ENCODE peak calls at places on chromosomes 1 and 21, in nine cellular contexts. K is AG10803; T is lung microvascular endothelial cell; Y is activated naive CD4-positive, alpha-beta T cell; S is CD8-positive, alpha-beta T cell; B is NCI-H2171; H is AG04449; M is NCI-H748 treated with DMSO at 0.1 percent for 48 hours; A is fibroblast of the aortic adventitia. W is an unnamed sample.

GRCh38 chr1:245085508-245086095 is 69.2 kb upstream of the KIF26B start:
- DNase-seq in B (no peak), K (peak; percentile 97), M (no peak), S (no peak), T (no peak), A (peak; percentile 93), H (peak; percentile 92), Y (no peak), W (no peak)

GRCh38 chr1:226287587-226287986 is 21.4 kb downstream of the LIN9 start:
- DNase-seq in Y (no peak), H (no peak), K (no peak), M (no peak), S (no peak), B (no peak), A (no peak), T (no peak), W (no peak)

GRCh38 chr1:183308719-183309118 is 109.5 kb downstream of the NMNAT2 start:
- DNase-seq in K (no peak), H (no peak), T (no peak), S (no peak), A (no peak), Y (no peak), B (no peak), M (no peak), W (no peak)

GRCh38 chr1:87686137-87686490 is 357.4 kb downstream of the LMO4 start:
- DNase-seq in Y (no peak), T (no peak), K (no peak), B (no peak), M (no peak), A (no peak), S (no peak), H (no peak), W (no peak)

GRCh38 chr1:246588322-246588721 is 22.1 kb downstream of the CNST start:
- DNase-seq in S (no peak), A (peak; percentile 65), M (no peak), K (peak; percentile 45), Y (no peak), B (no peak), H (no peak), T (peak; percentile 45), W (no peak)

GRCh38 chr1:71438626-71439025 is 357.8 kb upstream of the ZRANB2 start:
- DNase-seq in A (no peak), Y (no peak), H (no peak), K (no peak), B (no peak), S (no peak), M (no peak), T (no peak), W (no peak)

GRCh38 chr1:226651041-226651731 is 87.9 kb downstream of the ITPKB start:
- DNase-seq in H (no peak), B (no peak), K (no peak), S (no peak), Y (no peak), T (no peak), A (no peak), M (no peak), W (no peak)

GRCh38 chr1:215776336-215776735 is 209.2 kb downstream of the KCTD3 start:
- DNase-seq in B (peak; percentile 2), A (no peak), T (no peak), H (no peak), M (no peak), S (no peak), K (no peak), Y (no peak), W (no peak)

GRCh38 chr1:99869304-99869703 is 19.1 kb downstream of the AGL start:
- DNase-seq in B (no peak), T (no peak), K (peak; percentile 84), M (no peak), Y (no peak), A (peak; percentile 55), S (no peak), H (peak; percentile 31), W (no peak)

GRCh38 chr1:209411491-209411929 is 172.0 kb upstream of the CAMK1G start:
- DNase-seq in S (no peak), A (peak; percentile 78), B (no peak), M (no peak), Y (no peak), T (no peak), K (peak; percentile 71), H (no peak), W (no peak)

GRCh38 chr1:35557118-35557610 is at the start of gene KIAA0319L:
- DNase-seq in M (peak; percentile 60), S (no peak), B (peak; percentile 67), Y (no peak), A (no peak), T (peak; percentile 66), H (no peak), K (peak; percentile 35), W (peak; percentile 95)

GRCh38 chr1:79322511-79323027 is 316.0 kb upstream of the ADGRL4 start:
- DNase-seq in H (no peak), M (no peak), K (peak; percentile 20), B (no peak), S (no peak), Y (no peak), A (peak; percentile 46), T (no peak), W (no peak)

GRCh38 chr1:84246228-84246627 is 55.3 kb upstream of the SAMD13 start:
- DNase-seq in K (no peak), B (no peak), Y (no peak), M (no peak), H (no peak), T (peak; percentile 1), A (no peak), S (no peak), W (no peak)

GRCh38 chr1:36350659-36351171 is 27.3 kb upstream of the EVA1B start:
- DNase-seq in A (peak; percentile 76), Y (peak; percentile 22), M (no peak), S (peak; percentile 42), T (peak; percentile 72), K (peak; percentile 82), B (no peak), H (no peak), W (no peak)

GRCh38 chr1:243422362-243422761 is 166.5 kb downstream of the SDCCAG8 start:
- DNase-seq in S (no peak), K (no peak), T (no peak), H (no peak), A (no peak), Y (no peak), B (no peak), M (no peak), W (peak; percentile 32)

GRCh38 chr1:46735708-46736324 is 16.9 kb upstream of the EFCAB14 start:
- DNase-seq in A (peak; percentile 77), K (peak; percentile 49), Y (no peak), T (peak; percentile 76), B (no peak), H (no peak), M (no peak), S (no peak), W (no peak)

GRCh38 chr1:25735956-25736529 is 64.0 kb upstream of the SELENON start:
- DNase-seq in T (no peak), M (no peak), Y (no peak), H (no peak), B (no peak), A (no peak), S (no peak), K (no peak), W (no peak)

GRCh38 chr1:63615809-63616420 is 22.7 kb downstream of the PGM1 start:
- DNase-seq in K (peak; percentile 71), Y (peak; percentile 24), B (peak; percentile 28), A (peak; percentile 88), S (peak; percentile 40), T (peak; percentile 78), M (peak; percentile 6), H (no peak), W (peak; percentile 75)

GRCh38 chr1:208252126-208252853 is 8.1 kb upstream of the PLXNA2 start:
- DNase-seq in Y (no peak), B (no peak), H (no peak), M (no peak), T (no peak), K (peak; percentile 48), A (no peak), S (no peak), W (no peak)

GRCh38 chr1:12416101-12416500 is 186.3 kb downstream of the VPS13D start:
- DNase-seq in K (no peak), T (no peak), A (no peak), B (no peak), H (no peak), Y (no peak), S (no peak), M (no peak), W (no peak)

GRCh38 chr21:32484706-32485380 is 72.3 kb downstream of the EVA1C start:
- DNase-seq in M (no peak), A (no peak), K (no peak), H (no peak), S (no peak), T (no peak), B (no peak), Y (no peak), W (no peak)

GRCh38 chr1:20070357-20070756 is 363 bp downstream of the PLA2G5 start:
- DNase-seq in M (no peak), K (no peak), Y (no peak), T (no peak), S (no peak), B (no peak), A (no peak), H (no peak), W (no peak)

GRCh38 chr1:161495490-161495889 is 9.8 kb upstream of the FCGR2A start:
- DNase-seq in K (no peak), T (no peak), Y (no peak), H (no peak), B (no peak), A (no peak), M (no peak), S (no peak), W (no peak)

GRCh38 chr1:66316464-66317155 is 217.3 kb upstream of the SGIP1 start:
- DNase-seq in K (peak; percentile 79), B (no peak), T (peak; percentile 72), M (no peak), S (no peak), Y (no peak), A (peak; percentile 61), H (no peak), W (no peak)

GRCh38 chr1:159653201-159653600 is 61.2 kb downstream of the CRP start:
- DNase-seq in H (peak; percentile 41), B (no peak), K (peak; percentile 85), T (no peak), M (no peak), A (peak; percentile 59), Y (no peak), S (no peak), W (no peak)

GRCh38 chr1:159880435-159880834 is 18.0 kb upstream of the VSIG8 start:
- DNase-seq in B (no peak), H (no peak), Y (no peak), S (no peak), K (no peak), M (no peak), T (no peak), A (no peak), W (no peak)